ENCODE peak calls at places on chromosomes 7 and 10, in six cellular contexts. One of them, this sample, is unnamed.

GRCh38 chr7:8206950-8207349 is 55.0 kb downstream of the ICA1 start:
- DNase-seq in nephron progenitor cell: no peak
- DNase-seq in kidney: no peak
- DNase-seq in endothelial cell of umbilical vein: no peak
- DNase-seq in mucosa of descending colon: no peak
- DNase-seq in B cell: no peak
- DNase-seq in this sample: no peak

GRCh38 chr7:51606601-51607154 is 290.1 kb upstream of the COBL start:
- DNase-seq in nephron progenitor cell: no peak
- DNase-seq in kidney: no peak
- DNase-seq in endothelial cell of umbilical vein: no peak
- DNase-seq in mucosa of descending colon: peak
- DNase-seq in B cell: no peak
- DNase-seq in this sample: no peak

GRCh38 chr7:94888542-94888941 is 18.9 kb upstream of the PPP1R9A start:
- DNase-seq in nephron progenitor cell: no peak
- DNase-seq in kidney: no peak
- DNase-seq in endothelial cell of umbilical vein: peak
- DNase-seq in mucosa of descending colon: no peak
- DNase-seq in B cell: no peak
- DNase-seq in this sample: no peak

GRCh38 chr10:79446451-79447020 is 1.1 kb upstream of the ZCCHC24 start:
- DNase-seq in nephron progenitor cell: peak
- DNase-seq in kidney: peak
- DNase-seq in endothelial cell of umbilical vein: peak
- DNase-seq in mucosa of descending colon: peak
- DNase-seq in B cell: no peak
- DNase-seq in this sample: no peak

GRCh38 chr7:124856299-124856888 is 73.2 kb downstream of the POT1 start:
- DNase-seq in nephron progenitor cell: no peak
- DNase-seq in kidney: no peak
- DNase-seq in endothelial cell of umbilical vein: peak
- DNase-seq in mucosa of descending colon: no peak
- DNase-seq in B cell: no peak
- DNase-seq in this sample: no peak

GRCh38 chr7:137934176-137934826 is 67.6 kb downstream of the CREB3L2 start:
- DNase-seq in nephron progenitor cell: no peak
- DNase-seq in kidney: no peak
- DNase-seq in endothelial cell of umbilical vein: no peak
- DNase-seq in mucosa of descending colon: no peak
- DNase-seq in B cell: no peak
- DNase-seq in this sample: no peak

GRCh38 chr10:4740471-4740870 is 85.5 kb upstream of the AKR1E2 start:
- DNase-seq in nephron progenitor cell: no peak
- DNase-seq in kidney: no peak
- DNase-seq in endothelial cell of umbilical vein: no peak
- DNase-seq in mucosa of descending colon: no peak
- DNase-seq in B cell: no peak
- DNase-seq in this sample: no peak

GRCh38 chr10:97937054-97937453 is 87.4 kb downstream of the GOLGA7B start:
- DNase-seq in nephron progenitor cell: no peak
- DNase-seq in kidney: no peak
- DNase-seq in endothelial cell of umbilical vein: no peak
- DNase-seq in mucosa of descending colon: no peak
- DNase-seq in B cell: no peak
- DNase-seq in this sample: no peak

GRCh38 chr7:116616555-116617059 is 55.4 kb upstream of the MET start:
- DNase-seq in nephron progenitor cell: no peak
- DNase-seq in kidney: no peak
- DNase-seq in endothelial cell of umbilical vein: peak
- DNase-seq in mucosa of descending colon: no peak
- DNase-seq in B cell: no peak
- DNase-seq in this sample: no peak

GRCh38 chr10:88966785-88967184 is 14.2 kb upstream of the ACTA2 start:
- DNase-seq in nephron progenitor cell: no peak
- DNase-seq in kidney: no peak
- DNase-seq in endothelial cell of umbilical vein: no peak
- DNase-seq in mucosa of descending colon: no peak
- DNase-seq in B cell: no peak
- DNase-seq in this sample: no peak

GRCh38 chr7:158268851-158269535 is 318.6 kb downstream of the PTPRN2 start:
- DNase-seq in nephron progenitor cell: no peak
- DNase-seq in kidney: no peak
- DNase-seq in endothelial cell of umbilical vein: no peak
- DNase-seq in mucosa of descending colon: peak
- DNase-seq in B cell: no peak
- DNase-seq in this sample: peak

GRCh38 chr7:147231275-147231674 is 1114.7 kb downstream of the CNTNAP2 start:
- DNase-seq in nephron progenitor cell: no peak
- DNase-seq in kidney: no peak
- DNase-seq in endothelial cell of umbilical vein: no peak
- DNase-seq in mucosa of descending colon: no peak
- DNase-seq in B cell: no peak
- DNase-seq in this sample: no peak

GRCh38 chr10:106615081-106615480 is 549.4 kb downstream of the SORCS1 start:
- DNase-seq in nephron progenitor cell: no peak
- DNase-seq in kidney: no peak
- DNase-seq in endothelial cell of umbilical vein: no peak
- DNase-seq in mucosa of descending colon: no peak
- DNase-seq in B cell: no peak
- DNase-seq in this sample: no peak

GRCh38 chr7:120273476-120273975 is 551 bp downstream of the KCND2 start:
- DNase-seq in nephron progenitor cell: peak
- DNase-seq in kidney: peak
- DNase-seq in endothelial cell of umbilical vein: peak
- DNase-seq in mucosa of descending colon: no peak
- DNase-seq in B cell: no peak
- DNase-seq in this sample: peak

GRCh38 chr7:37511852-37512377 is 63.3 kb upstream of the ELMO1 start:
- DNase-seq in nephron progenitor cell: no peak
- DNase-seq in kidney: no peak
- DNase-seq in endothelial cell of umbilical vein: no peak
- DNase-seq in mucosa of descending colon: no peak
- DNase-seq in B cell: no peak
- DNase-seq in this sample: no peak

GRCh38 chr7:105648561-105649401 is 67.5 kb upstream of the EFCAB10 start:
- DNase-seq in nephron progenitor cell: no peak
- DNase-seq in kidney: no peak
- DNase-seq in endothelial cell of umbilical vein: peak
- DNase-seq in mucosa of descending colon: no peak
- DNase-seq in B cell: no peak
- DNase-seq in this sample: no peak

GRCh38 chr10:25068152-25069058 is 52.0 kb downstream of the THNSL1 start:
- DNase-seq in nephron progenitor cell: no peak
- DNase-seq in kidney: no peak
- DNase-seq in endothelial cell of umbilical vein: peak
- DNase-seq in mucosa of descending colon: no peak
- DNase-seq in B cell: no peak
- DNase-seq in this sample: no peak

GRCh38 chr7:151682831-151683614 is 163.3 kb upstream of the RHEB start:
- DNase-seq in nephron progenitor cell: no peak
- DNase-seq in kidney: peak
- DNase-seq in endothelial cell of umbilical vein: no peak
- DNase-seq in mucosa of descending colon: no peak
- DNase-seq in B cell: no peak
- DNase-seq in this sample: no peak

GRCh38 chr7:147279951-147280350 is 1163.3 kb downstream of the CNTNAP2 start:
- DNase-seq in nephron progenitor cell: no peak
- DNase-seq in kidney: no peak
- DNase-seq in endothelial cell of umbilical vein: no peak
- DNase-seq in mucosa of descending colon: no peak
- DNase-seq in B cell: no peak
- DNase-seq in this sample: no peak

GRCh38 chr10:20157314-20157713 is 341.1 kb downstream of the PLXDC2 start:
- DNase-seq in nephron progenitor cell: no peak
- DNase-seq in kidney: no peak
- DNase-seq in endothelial cell of umbilical vein: no peak
- DNase-seq in mucosa of descending colon: no peak
- DNase-seq in B cell: no peak
- DNase-seq in this sample: no peak

GRCh38 chr10:126398924-126399323 is 10.6 kb upstream of the ADAM12 start:
- DNase-seq in nephron progenitor cell: no peak
- DNase-seq in kidney: no peak
- DNase-seq in endothelial cell of umbilical vein: no peak
- DNase-seq in mucosa of descending colon: no peak
- DNase-seq in B cell: no peak
- DNase-seq in this sample: no peak

GRCh38 chr10:9603972-9604371 is 1413.7 kb upstream of the CELF2 start:
- DNase-seq in nephron progenitor cell: no peak
- DNase-seq in kidney: no peak
- DNase-seq in endothelial cell of umbilical vein: no peak
- DNase-seq in mucosa of descending colon: no peak
- DNase-seq in B cell: no peak
- DNase-seq in this sample: no peak

GRCh38 chr10:9605231-9605630 is 1412.4 kb upstream of the CELF2 start:
- DNase-seq in nephron progenitor cell: no peak
- DNase-seq in kidney: no peak
- DNase-seq in endothelial cell of umbilical vein: no peak
- DNase-seq in mucosa of descending colon: no peak
- DNase-seq in B cell: no peak
- DNase-seq in this sample: no peak

GRCh38 chr10:9602930-9603459 is 1414.7 kb upstream of the CELF2 start:
- DNase-seq in nephron progenitor cell: no peak
- DNase-seq in kidney: no peak
- DNase-seq in endothelial cell of umbilical vein: no peak
- DNase-seq in mucosa of descending colon: no peak
- DNase-seq in B cell: no peak
- DNase-seq in this sample: no peak

GRCh38 chr10:9613338-9613737 is 1404.3 kb upstream of the CELF2 start:
- DNase-seq in nephron progenitor cell: no peak
- DNase-seq in kidney: no peak
- DNase-seq in endothelial cell of umbilical vein: peak
- DNase-seq in mucosa of descending colon: no peak
- DNase-seq in B cell: no peak
- DNase-seq in this sample: no peak

GRCh38 chr10:9608592-9608991 is 1409.1 kb upstream of the CELF2 start:
- DNase-seq in nephron progenitor cell: no peak
- DNase-seq in kidney: no peak
- DNase-seq in endothelial cell of umbilical vein: peak
- DNase-seq in mucosa of descending colon: no peak
- DNase-seq in B cell: no peak
- DNase-seq in this sample: no peak
- TF ChIP-seq CTCF in nephron progenitor cell: peak
- TF ChIP-seq CTCF in kidney: peak
- TF ChIP-seq CTCF in endothelial cell of umbilical vein: no peak
- TF ChIP-seq CTCF in mucosa of descending colon: no peak
- TF ChIP-seq CTCF in B cell: no peak
- TF ChIP-seq CTCF in this sample: peak

GRCh38 chr7:117951285-117951684 is 78.0 kb upstream of the CTTNBP2 start:
- DNase-seq in nephron progenitor cell: no peak
- DNase-seq in kidney: no peak
- DNase-seq in endothelial cell of umbilical vein: no peak
- DNase-seq in mucosa of descending colon: no peak
- DNase-seq in B cell: no peak
- DNase-seq in this sample: no peak

GRCh38 chr7:117946201-117946633 is 73.0 kb upstream of the CTTNBP2 start:
- DNase-seq in nephron progenitor cell: no peak
- DNase-seq in kidney: no peak
- DNase-seq in endothelial cell of umbilical vein: peak
- DNase-seq in mucosa of descending colon: no peak
- DNase-seq in B cell: no peak
- DNase-seq in this sample: no peak

GRCh38 chr7:117951711-117952280 is 78.6 kb upstream of the CTTNBP2 start:
- DNase-seq in nephron progenitor cell: peak
- DNase-seq in kidney: no peak
- DNase-seq in endothelial cell of umbilical vein: no peak
- DNase-seq in mucosa of descending colon: no peak
- DNase-seq in B cell: no peak
- DNase-seq in this sample: no peak

GRCh38 chr7:117950601-117951278 is 77.5 kb upstream of the CTTNBP2 start:
- DNase-seq in nephron progenitor cell: no peak
- DNase-seq in kidney: no peak
- DNase-seq in endothelial cell of umbilical vein: no peak
- DNase-seq in mucosa of descending colon: peak
- DNase-seq in B cell: no peak
- DNase-seq in this sample: no peak

GRCh38 chr7:117949232-117949631 is 76.0 kb upstream of the CTTNBP2 start:
- DNase-seq in nephron progenitor cell: no peak
- DNase-seq in kidney: no peak
- DNase-seq in endothelial cell of umbilical vein: no peak
- DNase-seq in mucosa of descending colon: no peak
- DNase-seq in B cell: no peak
- DNase-seq in this sample: no peak
- TF ChIP-seq CTCF in nephron progenitor cell: no peak
- TF ChIP-seq CTCF in kidney: no peak
- TF ChIP-seq CTCF in endothelial cell of umbilical vein: no peak
- TF ChIP-seq CTCF in mucosa of descending colon: no peak
- TF ChIP-seq CTCF in B cell: no peak
- TF ChIP-seq CTCF in this sample: peak

GRCh38 chr10:94315975-94316464 is 46.7 kb downstream of the NOC3L start:
- DNase-seq in nephron progenitor cell: no peak
- DNase-seq in kidney: no peak
- DNase-seq in endothelial cell of umbilical vein: peak
- DNase-seq in mucosa of descending colon: no peak
- DNase-seq in B cell: no peak
- DNase-seq in this sample: no peak

GRCh38 chr10:94320285-94320914 is 42.3 kb downstream of the NOC3L start:
- DNase-seq in nephron progenitor cell: peak
- DNase-seq in kidney: no peak
- DNase-seq in endothelial cell of umbilical vein: peak
- DNase-seq in mucosa of descending colon: no peak
- DNase-seq in B cell: peak
- DNase-seq in this sample: no peak

GRCh38 chr10:94310369-94310768 is 52.4 kb downstream of the NOC3L start:
- DNase-seq in nephron progenitor cell: no peak
- DNase-seq in kidney: no peak
- DNase-seq in endothelial cell of umbilical vein: no peak
- DNase-seq in mucosa of descending colon: no peak
- DNase-seq in B cell: no peak
- DNase-seq in this sample: no peak

DNA sequence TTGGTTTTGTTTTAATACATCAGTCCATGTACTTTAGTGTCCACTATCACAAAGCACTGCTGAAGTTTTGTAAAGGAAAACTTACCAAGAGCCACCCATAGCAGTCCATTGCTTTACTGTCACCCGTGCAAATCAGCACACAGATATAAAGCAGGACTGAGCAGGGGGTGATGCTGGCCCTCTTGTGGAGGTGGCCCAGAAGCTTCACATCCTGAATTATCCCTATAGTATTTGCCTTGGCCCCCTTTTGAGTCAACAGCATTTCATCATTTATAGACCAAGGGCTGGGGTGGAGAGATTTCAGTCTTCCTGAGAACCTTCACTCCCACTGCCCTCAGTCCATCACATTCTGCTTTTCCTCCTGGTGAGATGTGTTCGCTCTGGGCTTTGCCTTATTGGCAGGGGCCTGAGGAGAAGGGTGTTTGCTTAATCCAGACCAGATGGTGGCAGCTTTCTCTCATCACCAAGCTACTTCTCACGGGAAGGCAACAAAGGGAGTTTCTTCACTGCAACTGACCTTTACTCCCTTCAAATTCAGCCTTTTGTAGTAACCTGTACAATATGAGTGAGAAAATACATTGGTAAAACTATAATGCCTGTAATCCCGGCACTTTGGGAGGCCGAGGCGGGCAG is 47.7 kb downstream of the NOC3L start:
- DNase-seq in nephron progenitor cell: no peak
- DNase-seq in kidney: no peak
- DNase-seq in endothelial cell of umbilical vein: no peak
- DNase-seq in mucosa of descending colon: no peak
- DNase-seq in B cell: no peak
- DNase-seq in this sample: no peak
- TF ChIP-seq CTCF in nephron progenitor cell: no peak
- TF ChIP-seq CTCF in kidney: no peak
- TF ChIP-seq CTCF in endothelial cell of umbilical vein: no peak
- TF ChIP-seq CTCF in mucosa of descending colon: no peak
- TF ChIP-seq CTCF in B cell: no peak
- TF ChIP-seq CTCF in this sample: peak

GRCh38 chr10:131857156-131858117 is 43.4 kb upstream of the PPP2R2D start:
- DNase-seq in nephron progenitor cell: no peak
- DNase-seq in kidney: peak
- DNase-seq in endothelial cell of umbilical vein: no peak
- DNase-seq in mucosa of descending colon: no peak
- DNase-seq in B cell: no peak
- DNase-seq in this sample: peak
- TF ChIP-seq CTCF in nephron progenitor cell: no peak
- TF ChIP-seq CTCF in kidney: no peak
- TF ChIP-seq CTCF in endothelial cell of umbilical vein: no peak
- TF ChIP-seq CTCF in mucosa of descending colon: no peak
- TF ChIP-seq CTCF in B cell: no peak
- TF ChIP-seq CTCF in this sample: no peak